ENCODE peak calls at places on chromosomes 7 and 10, in four cellular contexts. T is breast epithelium, S is vagina, A is upper lobe of left lung. J is an unnamed sample. For H3K4me1, the result is how much of the 10 kb centered on the place peaks cover.

GRCh38 chr7:128104109-128104742 is 73.0 kb upstream of the LRRC4 start:
- DNase-seq in T (no peak), S (no peak), A (no peak), J (peak)

GRCh38 chr7:113179313-113179712 is 61.0 kb upstream of the SMIM30 start:
- DNase-seq in T (no peak), S (no peak), A (no peak), J (no peak)

GRCh38 chr10:53597835-53598251 is 825.3 kb upstream of the MBL2 start:
- DNase-seq in T (no peak), S (no peak), A (no peak), J (no peak)

GRCh38 chr7:48041665-48041995 is 6.3 kb downstream of the C7orf57 start:
- DNase-seq in T (no peak), S (no peak), A (no peak), J (no peak)

GRCh38 chr7:27548304-27548703 is 114.4 kb downstream of the HIBADH start:
- DNase-seq in T (no peak), S (no peak), A (no peak), J (no peak)

GRCh38 chr7:47786557-47787248 is 161.6 kb downstream of the PKD1L1 start:
- DNase-seq in T (peak), S (no peak), A (peak), J (no peak)

GRCh38 chr7:21059069-21059468 is 272.4 kb upstream of the SP8 start:
- DNase-seq in T (no peak), S (no peak), A (no peak), J (no peak)

GRCh38 chr7:116393654-116394053 is 105.9 kb upstream of the CAV2 start:
- DNase-seq in T (no peak), S (no peak), A (no peak), J (no peak)

GRCh38 chr7:4204530-4205165 is 477.4 kb upstream of the FOXK1 start:
- DNase-seq in T (no peak), S (no peak), A (no peak), J (peak)

GRCh38 chr10:62805139-62806092 is 896 bp downstream of the ADO start:
- DNase-seq in T (peak), S (no peak), A (peak), J (peak)

GRCh38 chr7:36280840-36281812 is 108.5 kb upstream of the ANLN start:
- DNase-seq in T (peak), S (no peak), A (peak), J (no peak)
- TF ChIP-seq POLR2AphosphoS5 in T (peak), S (peak), A (no peak), J (no peak)

DNA sequence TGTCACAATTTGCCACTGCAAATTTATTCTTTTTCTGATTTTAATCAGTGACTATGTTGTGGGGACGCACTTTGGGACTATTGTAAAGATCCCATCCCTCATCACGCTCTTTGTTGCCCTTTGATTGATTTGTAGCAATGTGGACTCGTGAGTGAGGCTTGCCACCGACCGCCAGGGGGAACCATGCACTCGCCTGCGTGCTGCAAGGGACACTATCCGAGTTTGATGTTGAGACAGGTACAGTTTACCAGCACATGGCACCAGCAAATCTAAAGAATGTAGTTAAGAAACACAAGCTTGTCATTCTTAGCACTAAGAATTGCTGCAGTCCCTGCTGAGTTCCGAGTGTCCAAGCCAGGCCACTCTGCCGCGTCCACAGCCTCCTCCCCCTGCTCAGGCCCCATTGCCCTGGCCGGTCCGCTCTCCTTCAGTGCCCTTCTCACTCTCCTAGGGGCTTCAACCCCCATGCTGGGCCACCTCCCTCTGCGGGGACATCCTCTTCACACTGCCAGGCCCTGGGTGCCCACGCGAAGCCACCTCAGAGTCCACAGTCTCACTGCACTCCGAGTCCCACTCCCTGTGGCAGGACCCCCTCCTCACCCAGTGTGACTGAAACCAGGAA is 2.0 kb upstream of the SFTPA2 start:
- DNase-seq in T (peak), S (no peak), A (peak), J (peak)
- TF ChIP-seq CTCF in T (peak), S (peak), A (peak), J (peak)

GRCh38 chr10:24697080-24697479 is 26.6 kb downstream of the ARHGAP21 start:
- DNase-seq in T (no peak), S (no peak), A (no peak), J (no peak)

GRCh38 chr10:24700911-24701310 is 22.8 kb downstream of the ARHGAP21 start:
- DNase-seq in T (no peak), S (no peak), A (no peak), J (no peak)

GRCh38 chr10:24694086-24694485 is 29.6 kb downstream of the ARHGAP21 start:
- DNase-seq in T (no peak), S (no peak), A (no peak), J (no peak)

GRCh38 chr10:24691113-24691512 is 32.6 kb downstream of the ARHGAP21 start:
- DNase-seq in T (no peak), S (no peak), A (no peak), J (no peak)

DNA sequence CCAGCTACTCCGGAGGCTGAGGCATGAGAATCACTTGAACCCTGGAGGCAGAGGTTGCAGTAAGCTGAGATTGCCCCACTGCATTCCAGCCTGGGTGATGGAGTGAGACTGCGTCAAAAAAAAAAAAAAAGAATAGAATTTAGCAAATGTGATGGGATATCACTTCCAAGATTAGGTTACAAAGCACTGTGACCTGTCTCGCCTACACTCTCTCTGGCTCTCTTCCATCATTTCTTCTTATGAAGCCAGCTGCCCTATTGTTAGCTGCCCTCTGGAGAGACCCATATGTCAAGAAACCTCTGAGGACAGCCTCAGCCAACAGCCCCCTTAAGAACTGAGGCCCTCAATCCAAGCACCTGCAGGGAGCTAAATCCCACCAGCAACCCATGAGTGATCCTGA is 28.2 kb downstream of the ARHGAP21 start:
- DNase-seq in T (no peak), S (no peak), A (no peak), J (no peak)
- H3K4me1 ChIP-seq in T (under half), S (under half), A (under half), J (under half)

GRCh38 chr10:17643339-17643754 is 604 bp upstream of the STAM start:
- DNase-seq in T (peak), S (no peak), A (peak), J (peak)
- TF ChIP-seq POLR2AphosphoS5 in T (no peak), S (no peak), A (no peak), J (no peak)

DNA sequence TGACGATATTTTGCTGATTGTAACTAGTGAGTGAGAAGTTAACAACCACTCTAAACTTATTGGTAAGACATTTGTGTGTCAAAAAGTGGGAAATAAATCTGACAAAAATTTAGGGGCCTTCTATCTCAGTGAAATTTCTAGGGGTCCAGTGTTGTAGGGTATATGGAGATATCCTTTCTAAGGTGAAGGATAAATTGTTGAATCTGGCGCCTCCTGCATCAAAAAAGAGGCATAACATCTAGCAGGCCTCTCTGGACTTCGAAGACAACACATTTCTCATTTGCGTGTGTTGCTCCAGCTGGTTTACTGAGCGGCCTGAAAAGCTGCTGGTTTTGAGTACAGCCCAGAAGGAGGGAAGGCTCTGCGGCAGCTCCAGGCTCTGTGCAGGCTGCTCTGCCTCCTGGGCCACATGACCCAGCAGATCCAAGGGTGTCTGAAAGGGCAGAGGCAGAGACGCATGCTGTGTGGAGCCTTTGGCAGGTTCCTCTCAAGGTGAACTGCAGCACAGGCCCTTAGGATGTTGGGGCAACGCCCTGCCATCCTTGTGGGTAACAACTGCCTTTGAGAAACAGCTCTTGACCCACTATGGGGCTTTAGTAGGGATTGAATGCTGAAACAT is 72.4 kb downstream of the LMBR1 start:
- DNase-seq in T (no peak), S (no peak), A (no peak), J (no peak)
- TF ChIP-seq CTCF in T (no peak), S (no peak), A (no peak), J (no peak)

GRCh38 chr7:139359366-139360209 is at the start of gene LUC7L2:
- DNase-seq in T (peak), S (peak), A (peak), J (peak)
- H3K4me1 ChIP-seq in T (under half), S (under half), A (under half), J (half or more)

DNA sequence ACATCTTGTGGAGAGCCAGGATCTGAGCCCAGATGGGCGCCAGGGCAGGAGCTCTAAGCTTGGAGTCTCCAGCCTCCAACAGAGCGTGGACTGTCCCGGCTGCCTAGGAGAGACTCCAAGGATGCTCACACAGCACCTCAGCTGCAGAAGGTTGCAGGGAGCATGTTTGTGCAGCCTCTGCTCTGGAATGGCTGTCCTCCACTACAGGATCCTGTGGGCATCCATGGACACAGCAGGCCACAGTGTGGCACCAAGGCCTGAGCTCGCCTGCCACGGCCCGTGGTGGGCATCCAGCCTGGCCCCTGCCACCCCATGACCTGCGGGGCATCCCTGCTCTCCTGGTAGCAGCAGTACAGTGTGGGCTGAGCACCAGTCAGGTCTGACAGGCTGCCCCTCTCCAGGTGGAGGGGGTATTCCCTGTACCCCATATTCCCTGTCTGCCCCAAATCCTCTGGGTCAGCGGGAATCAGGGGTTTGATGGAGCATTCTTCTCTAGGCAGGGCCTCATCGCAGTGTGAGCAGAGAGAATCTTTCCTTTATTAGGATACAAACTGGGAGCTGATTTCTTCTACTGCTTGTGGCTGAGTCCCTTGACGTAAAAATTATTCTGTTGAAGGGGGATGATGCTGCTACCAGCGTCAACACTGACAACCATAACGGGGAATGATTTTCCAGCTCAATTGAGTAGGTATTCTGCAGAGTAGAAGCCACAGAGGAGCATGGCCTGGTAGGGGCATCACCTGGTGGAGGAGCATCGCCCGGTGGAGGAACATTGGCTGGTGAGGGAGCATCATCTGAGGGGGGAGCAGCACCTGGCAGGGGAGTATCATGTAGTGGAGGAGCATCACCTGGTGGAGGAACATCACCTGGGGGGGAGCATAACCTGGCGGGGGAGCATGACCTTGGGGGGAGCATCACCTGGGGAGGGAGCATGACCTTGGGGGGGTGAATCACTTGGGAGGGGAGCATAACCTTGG is 60.6 kb downstream of the GLRX3 start:
- DNase-seq in T (no peak), S (no peak), A (no peak), J (peak)
- TF ChIP-seq POLR2AphosphoS5 in T (no peak), S (no peak), A (no peak), J (no peak)

GRCh38 chr7:36273836-36274235 is 115.8 kb upstream of the ANLN start:
- DNase-seq in T (no peak), S (peak), A (no peak), J (no peak)
- TF ChIP-seq CTCF in T (no peak), S (no peak), A (no peak), J (no peak)

J was measured in spleen.